ENCODE peak calls at places on chromosomes 3 and 15, in five cellular contexts. H is Peyer's patch, U is heart right ventricle, P is body of pancreas, K is kidney epithelial cell. M is an unnamed sample. For H3K27me3, the result is how much of the 10 kb centered on the place peaks cover.

GRCh38 chr3:125202197-125202596 is 10.4 kb downstream of the SLC12A8 start:
- DNase-seq in H (no peak), U (no peak), P (no peak), K (no peak), M (no peak)

GRCh38 chr3:126711361-126711760 is 7.3 kb downstream of the CHCHD6 start:
- DNase-seq in P (no peak), K (no peak), U (no peak), H (no peak), M (no peak)

GRCh38 chr3:87997298-87997697 is 61.5 kb downstream of the CGGBP1 start:
- DNase-seq in K (peak), H (peak), U (no peak), P (peak), M (no peak)

GRCh38 chr15:29690765-29691475 is 131.3 kb downstream of the TJP1 start:
- DNase-seq in K (no peak), U (no peak), H (no peak), P (no peak), M (no peak)

GRCh38 chr3:44128057-44128775 is 113.5 kb upstream of the TOPAZ1 start:
- DNase-seq in U (no peak), P (no peak), H (no peak), K (no peak), M (no peak)

GRCh38 chr15:45386974-45387373 is 8.6 kb upstream of the GATM start:
- DNase-seq in P (no peak), K (no peak), H (no peak), U (no peak), M (no peak)

GRCh38 chr3:4688411-4688810 is 195.3 kb downstream of the ITPR1 start:
- DNase-seq in P (no peak), H (no peak), K (no peak), U (no peak), M (no peak)

GRCh38 chr15:20351448-20351961 is 190.1 kb downstream of the GOLGA6L6 start:
- DNase-seq in P (peak), K (no peak), U (no peak), H (peak), M (no peak)

GRCh38 chr15:87267798-87268197 is 988.7 kb downstream of the NTRK3 start:
- DNase-seq in U (no peak), P (no peak), H (no peak), K (peak), M (no peak)

GRCh38 chr3:193744048-193744821 is 151.2 kb downstream of the OPA1 start:
- DNase-seq in P (peak), K (peak), U (no peak), H (no peak), M (no peak)

GRCh38 chr3:17258823-17259436 is 374.2 kb downstream of the PLCL2 start:
- DNase-seq in K (no peak), H (no peak), P (no peak), U (peak), M (peak)

GRCh38 chr15:57510647-57511046 is 81.1 kb upstream of the MYZAP start:
- DNase-seq in P (peak), U (peak), K (no peak), H (no peak), M (no peak)

GRCh38 chr3:49406571-49407565 is 4.9 kb downstream of the RHOA start:
- DNase-seq in P (no peak), K (no peak), H (no peak), U (no peak), M (no peak)

GRCh38 chr3:38374221-38374620 is 27.6 kb downstream of the XYLB start:
- DNase-seq in P (no peak), K (no peak), H (no peak), U (no peak), M (no peak)

GRCh38 chr3:148101061-148101460 is 596.6 kb upstream of the AGTR1 start:
- DNase-seq in P (no peak), H (no peak), U (no peak), K (no peak), M (no peak)

GRCh38 chr3:4290272-4290893 is 12.8 kb upstream of the SETMAR start:
- DNase-seq in K (no peak), U (no peak), H (peak), P (peak), M (no peak)

GRCh38 chr15:51038258-51039042 is 56.3 kb downstream of the TNFAIP8L3 start:
- DNase-seq in P (no peak), K (no peak), U (no peak), H (no peak), M (no peak)

GRCh38 chr3:152905631-152906030 is 70.7 kb downstream of the P2RY1 start:
- DNase-seq in U (no peak), P (no peak), K (no peak), H (no peak), M (no peak)

GRCh38 chr3:57961177-57961827 is 46.9 kb upstream of the FLNB start:
- DNase-seq in P (no peak), K (no peak), H (no peak), U (no peak), M (no peak)

GRCh38 chr3:57960174-57960505 is 48.1 kb upstream of the FLNB start:
- DNase-seq in U (no peak), H (no peak), K (no peak), P (no peak), M (peak)

GRCh38 chr3:57963811-57964346 is 44.3 kb upstream of the FLNB start:
- DNase-seq in K (no peak), H (no peak), P (no peak), U (no peak), M (peak)

GRCh38 chr3:57962448-57962834 is 45.8 kb upstream of the FLNB start:
- DNase-seq in H (no peak), P (no peak), U (no peak), K (no peak), M (no peak)

GRCh38 chr3:57961828-57962447 is 46.3 kb upstream of the FLNB start:
- DNase-seq in H (no peak), P (no peak), K (no peak), U (no peak), M (peak)
- TF ChIP-seq CTCF in H (no peak), P (no peak), K (peak), U (peak), M (peak)

DNA sequence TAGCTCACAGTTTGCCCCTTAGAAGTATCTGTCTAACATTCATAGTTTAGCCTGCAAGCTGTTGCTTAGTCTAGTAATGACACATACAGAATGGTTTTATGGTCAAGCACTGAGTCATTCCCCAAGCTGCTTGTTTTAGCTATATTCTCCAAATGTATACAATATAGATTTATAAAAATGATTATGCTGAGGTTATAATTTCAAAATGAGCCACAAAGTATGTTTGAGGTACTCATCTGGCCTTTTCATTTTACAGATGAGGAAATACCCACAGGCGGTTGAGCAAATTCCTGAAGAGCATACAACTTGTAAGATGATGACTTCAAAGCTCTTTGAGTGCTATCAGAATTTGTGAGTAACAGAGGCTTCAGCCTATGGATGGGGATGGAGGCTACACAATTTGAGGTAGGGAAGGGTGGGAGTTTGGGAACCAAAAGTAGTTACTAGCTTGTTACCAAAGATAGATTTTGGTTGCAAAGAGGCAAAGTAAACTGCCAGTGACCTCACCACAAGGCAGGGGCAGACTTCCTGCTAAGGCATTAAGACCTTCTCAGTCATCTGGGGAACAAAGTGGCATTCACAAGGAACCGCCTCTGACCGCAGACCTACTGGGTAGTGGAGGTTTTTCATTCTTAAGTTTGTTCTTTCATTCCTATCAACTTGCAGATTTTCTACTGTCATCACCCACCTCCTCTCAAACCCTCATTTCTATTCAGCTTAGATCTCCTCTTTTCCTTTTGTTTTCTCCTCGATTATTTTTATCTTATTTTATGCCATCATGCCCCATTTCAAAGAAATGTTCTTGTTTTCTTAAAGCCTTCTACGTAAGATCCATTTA is 257.2 kb upstream of the NECTIN3 start:
- DNase-seq in U (no peak), K (peak), H (no peak), P (no peak), M (peak)
- H3K4me3 ChIP-seq in U (no peak), K (no peak), H (no peak), P (no peak), M (no peak)

GRCh38 chr15:61623746-61624145 is 394.6 kb upstream of the RORA start:
- DNase-seq in U (no peak), K (no peak), P (no peak), H (no peak), M (no peak)

GRCh38 chr15:61629269-61629668 is 400.2 kb upstream of the RORA start:
- DNase-seq in H (no peak), U (no peak), K (no peak), P (no peak), M (no peak)

GRCh38 chr15:61621146-61621545 is 392.0 kb upstream of the RORA start:
- DNase-seq in H (no peak), P (peak), K (no peak), U (no peak), M (no peak)

GRCh38 chr15:61621865-61622264 is 392.8 kb upstream of the RORA start:
- DNase-seq in U (no peak), H (no peak), K (no peak), P (no peak), M (no peak)

GRCh38 chr15:61624950-61625349 is 395.8 kb upstream of the RORA start:
- DNase-seq in P (no peak), H (no peak), U (no peak), K (no peak), M (no peak)
- H3K27me3 ChIP-seq in P (under half), H (under half), U (under half), K (under half), M (under half)

DNA sequence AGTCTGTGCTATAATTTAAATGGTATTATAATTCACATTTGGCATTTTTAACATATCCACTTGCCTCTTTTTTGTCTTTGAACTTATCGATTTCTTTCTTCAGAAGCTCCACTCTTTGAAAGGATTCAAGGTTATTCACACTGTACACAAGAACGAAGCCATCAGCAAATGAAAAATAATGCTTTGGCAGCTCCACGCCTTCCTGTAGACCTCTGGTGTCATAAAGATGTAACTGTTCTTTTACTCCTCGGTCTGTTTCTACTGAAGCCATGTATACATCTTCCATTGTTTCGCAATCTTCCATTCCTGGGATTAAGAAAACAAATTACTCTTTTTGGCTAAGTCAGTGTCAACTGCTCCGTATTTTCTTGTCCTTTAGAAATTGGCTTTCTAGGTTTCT is 16.0 kb downstream of the NKIRAS1 start:
- DNase-seq in P (no peak), K (no peak), U (no peak), H (no peak), M (no peak)
- TF ChIP-seq CTCF in P (no peak), K (no peak), U (no peak), H (no peak), M (no peak)

DNA sequence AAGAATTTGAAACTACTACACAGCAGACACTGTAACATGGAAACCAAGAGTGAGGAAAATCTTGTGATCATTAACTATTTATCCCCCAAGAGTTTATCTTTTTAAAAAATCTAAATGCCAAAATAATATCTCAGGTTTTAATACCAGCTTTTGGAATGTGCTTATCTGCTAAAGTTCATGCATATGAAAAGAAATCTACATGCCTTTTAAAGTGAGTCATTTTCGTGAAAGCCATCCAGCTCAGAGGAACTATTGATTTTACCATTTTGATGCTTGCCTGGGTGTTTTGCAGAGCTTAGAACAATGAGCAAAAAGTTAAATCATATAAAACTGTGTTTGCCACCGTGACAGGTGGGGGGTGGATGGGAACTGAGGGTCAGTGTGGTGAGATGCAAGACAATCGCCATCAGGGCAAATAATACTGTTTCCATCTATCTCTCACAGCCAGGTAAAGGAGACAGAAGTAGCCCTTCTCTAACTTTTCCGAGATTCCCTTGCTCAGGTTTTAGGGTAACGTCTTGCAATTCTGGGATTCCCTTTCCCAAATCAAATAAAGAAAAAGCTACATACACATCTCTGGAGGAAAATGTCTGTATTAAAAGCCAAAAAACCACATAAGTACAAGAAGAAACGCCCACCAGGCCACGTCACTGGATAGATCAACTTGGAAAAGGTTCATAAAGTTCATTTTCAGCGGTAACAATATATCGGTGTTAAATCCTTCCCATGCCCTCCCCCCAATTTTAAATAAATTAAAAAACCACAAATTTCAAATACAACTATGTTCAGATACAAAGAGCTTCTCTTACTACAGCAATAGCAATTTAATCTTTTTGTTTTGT is 2.0 kb downstream of the TMEM158 start:
- DNase-seq in H (no peak), P (no peak), K (no peak), U (no peak), M (no peak)
- H3K4me3 ChIP-seq in H (peak), P (no peak), K (peak), U (no peak), M (no peak)

M was measured in GM06990.